ENCODE peak calls at places on chromosomes 13 and 19, in five cellular contexts. B, G, C, M and L are unnamed samples.

GRCh38 chr13:97254809-97255208 is 32.7 kb downstream of the MBNL2 start:
- DNase-seq in B (no peak), G (no peak), C (no peak), M (peak), L (no peak)

GRCh38 chr13:44188257-44188656 is 185.4 kb upstream of the SERP2 start:
- DNase-seq in B (no peak), G (no peak), C (no peak), M (peak), L (no peak)

GRCh38 chr13:46541210-46541609 is 11.8 kb upstream of the LRCH1 start:
- DNase-seq in B (no peak), G (no peak), C (no peak), M (no peak), L (no peak)

GRCh38 chr13:38849316-38849715 is 141.3 kb downstream of the STOML3 start:
- DNase-seq in B (no peak), G (no peak), C (no peak), M (peak), L (no peak)

GRCh38 chr19:6156033-6156432 is 20.6 kb downstream of the ACSBG2 start:
- DNase-seq in B (no peak), G (no peak), C (no peak), M (no peak), L (no peak)

GRCh38 chr13:30720470-30720869 is 14.9 kb upstream of the ALOX5AP start:
- DNase-seq in B (no peak), G (no peak), C (no peak), M (no peak), L (no peak)

GRCh38 chr13:24008679-24009078 is 111.4 kb upstream of the C1QTNF9B start:
- DNase-seq in B (no peak), G (no peak), C (no peak), M (peak), L (no peak)

GRCh38 chr13:35388456-35388855 is 88.0 kb downstream of the MAB21L1 start:
- DNase-seq in B (no peak), G (no peak), C (no peak), M (no peak), L (no peak)

GRCh38 chr13:93244918-93245280 is 18.3 kb downstream of the GPC6 start:
- DNase-seq in B (no peak), G (no peak), C (no peak), M (peak), L (no peak)

GRCh38 chr13:113602291-113602970 is 17.9 kb downstream of the TFDP1 start:
- DNase-seq in B (no peak), G (no peak), C (no peak), M (no peak), L (no peak)

GRCh38 chr13:42992585-42993122 is 613 bp upstream of the EPSTI1 start:
- DNase-seq in B (no peak), G (no peak), C (peak), M (no peak), L (no peak)

GRCh38 chr19:38852231-38853044 is 2.7 kb upstream of the HNRNPL start:
- DNase-seq in B (no peak), G (peak), C (peak), M (peak), L (peak)

GRCh38 chr19:5718579-5719273 is 1.2 kb downstream of the LONP1 start:
- DNase-seq in B (no peak), G (no peak), C (no peak), M (peak), L (peak)

GRCh38 chr13:110306960-110307696 is at the start of the genes COL4A1 and COL4A2:
- DNase-seq in B (no peak), G (peak), C (peak), M (peak), L (peak)

GRCh38 chr13:112212533-112212932 is 145.6 kb downstream of the SOX1 start:
- DNase-seq in B (no peak), G (no peak), C (no peak), M (no peak), L (no peak)

GRCh38 chr19:54692294-54692615 is 29.5 kb downstream of the LILRB4 start:
- DNase-seq in B (no peak), G (no peak), C (no peak), M (no peak), L (no peak)

GRCh38 chr19:48540110-48540509 is 11.9 kb upstream of the SULT2B1 start:
- DNase-seq in B (no peak), G (no peak), C (no peak), M (no peak), L (no peak)

GRCh38 chr13:113110048-113110851 is 4.7 kb downstream of the F7 start:
- DNase-seq in B (no peak), G (peak), C (no peak), M (no peak), L (no peak)

GRCh38 chr13:44429311-44429710 is 55.7 kb downstream of the SERP2 start:
- DNase-seq in B (no peak), G (no peak), C (no peak), M (no peak), L (peak)

GRCh38 chr19:32619051-32619685 is 38.2 kb downstream of the PDCD5 start:
- DNase-seq in B (no peak), G (no peak), C (no peak), M (no peak), L (no peak)

GRCh38 chr13:109667754-109668360 is 118.5 kb downstream of the IRS2 start:
- DNase-seq in B (no peak), G (no peak), C (peak), M (no peak), L (no peak)

GRCh38 chr13:80259159-80259558 is 81.8 kb downstream of the SPRY2 start:
- DNase-seq in B (no peak), G (no peak), C (no peak), M (no peak), L (no peak)

GRCh38 chr19:34576292-34576691 is 94.7 kb downstream of the WTIP start:
- DNase-seq in B (no peak), G (no peak), C (no peak), M (no peak), L (no peak)

GRCh38 chr19:46040952-46041500 is at the start of gene IGFL4:
- DNase-seq in B (no peak), G (no peak), C (no peak), M (peak), L (no peak)

GRCh38 chr19:49387936-49388372 is at the start of gene KASH5:
- DNase-seq in B (peak), G (peak), C (peak), M (peak), L (peak)

GRCh38 chr13:29578300-29579048 is 17.0 kb downstream of the SLC7A1 start:
- DNase-seq in B (no peak), G (no peak), C (no peak), M (no peak), L (no peak)

GRCh38 chr13:91356919-91357612 is 9.6 kb downstream of the MIR17HG start:
- DNase-seq in B (no peak), G (no peak), C (no peak), M (no peak), L (no peak)

GRCh38 chr19:27676334-27676733 is 1536.6 kb downstream of the UQCRFS1 start:
- DNase-seq in B (no peak), G (no peak), C (no peak), M (no peak), L (no peak)

GRCh38 chr13:98856983-98857382 is 104.5 kb upstream of the SLC15A1 start:
- DNase-seq in B (no peak), G (peak), C (peak), M (no peak), L (no peak)

GRCh38 chr19:20969898-20970297 is 46.8 kb downstream of the ZNF85 start:
- DNase-seq in B (no peak), G (no peak), C (no peak), M (no peak), L (no peak)